ENCODE peak calls at places on chromosomes 16 and 17, in nine cellular contexts. O is skeletal muscle cell; X is M059J; A is CD8-positive, alpha-beta memory T cell; R is type B pancreatic cell; M is midbrain; C is kidney tubule cell; N is cardiac muscle cell; E is stimulated activated CD8-positive, alpha-beta memory T cell treated with anti-CD3 and anti-CD28 coated beads, Interleukin-12 subunit alpha, Interleukin-12 subunit beta, amount 100 ng/mL, for 4 hours. F is an unnamed sample.

GRCh38 chr17:50464121-50464520 is 4.6 kb downstream of the CHAD start:
- DNase-seq in A (no peak), X (no peak), O (no peak), R (no peak), E (no peak), C (no peak), M (no peak), N (no peak), F (no peak)

GRCh38 chr17:48244814-48245213 is 137.2 kb downstream of the SNX11 start:
- DNase-seq in A (no peak), N (no peak), O (no peak), R (no peak), C (peak), M (no peak), E (no peak), X (peak), F (peak)

GRCh38 chr17:7340179-7340578 is 3.9 kb downstream of the ACAP1 start:
- DNase-seq in M (no peak), O (no peak), C (no peak), A (no peak), E (no peak), X (peak), N (no peak), R (no peak), F (peak)

GRCh38 chr16:85443116-85443515 is 170.0 kb upstream of the GSE1 start:
- DNase-seq in N (no peak), E (no peak), M (no peak), O (no peak), R (no peak), A (no peak), C (no peak), X (no peak), F (no peak)

GRCh38 chr17:81094744-81095607 is 60.0 kb downstream of the BAIAP2 start:
- DNase-seq in R (peak), N (peak), A (peak), O (peak), M (peak), X (peak), E (peak), C (peak), F (peak)

GRCh38 chr16:30585022-30585399 is 486 bp downstream of the ZNF785 start:
- DNase-seq in A (no peak), N (no peak), X (peak), O (no peak), C (peak), R (no peak), M (no peak), E (no peak), F (peak)

GRCh38 chr16:47461598-47462266 is 601 bp downstream of the PHKB start:
- DNase-seq in A (no peak), N (peak), C (peak), O (peak), R (no peak), X (peak), M (peak), E (no peak), F (peak)

GRCh38 chr16:84526794-84527485 is 22.5 kb upstream of the MEAK7 start:
- DNase-seq in C (peak), X (peak), M (peak), A (no peak), N (peak), R (no peak), E (no peak), O (no peak), F (peak)

GRCh38 chr17:75508122-75508719 is 7.1 kb downstream of the CASKIN2 start:
- DNase-seq in R (no peak), A (no peak), C (peak), O (no peak), E (no peak), N (no peak), X (no peak), M (no peak), F (no peak)

GRCh38 chr17:68344701-68345136 is 53.4 kb downstream of the ARSG start:
- DNase-seq in R (no peak), C (no peak), E (peak), A (peak), X (peak), N (peak), M (no peak), O (no peak), F (no peak)

GRCh38 chr17:61088556-61088955 is 311.1 kb upstream of the TBX2 start:
- DNase-seq in E (no peak), C (no peak), A (no peak), O (no peak), N (no peak), R (no peak), X (peak), M (no peak), F (no peak)

GRCh38 chr17:20284575-20284974 is 182.8 kb downstream of the LGALS9B start:
- DNase-seq in M (no peak), R (no peak), N (no peak), A (no peak), O (no peak), C (no peak), E (no peak), X (no peak), F (no peak)

GRCh38 chr16:55055262-55055661 is 124.6 kb downstream of the IRX5 start:
- DNase-seq in N (no peak), X (no peak), A (no peak), R (no peak), O (no peak), M (no peak), E (no peak), C (no peak), F (no peak)

GRCh38 chr17:4492762-4493561 is 5.7 kb upstream of the SPNS2 start:
- DNase-seq in A (no peak), C (peak), X (no peak), M (no peak), N (peak), R (peak), E (no peak), O (no peak), F (peak)

F was measured in RPMI7951.